ENCODE peak calls at places on chromosomes 11 and 22, in seven cellular contexts. O is sigmoid colon, E is stomach, P is transverse colon, D is esophagus squamous epithelium, M is ovary, Y is tibial nerve. U is an unnamed sample.

GRCh38 chr11:17827006-17827405 is 92.4 kb downstream of the KCNC1 start:
- DNase-seq in D (no peak), P (no peak), O (no peak), M (no peak), Y (no peak), E (no peak), U (no peak)

GRCh38 chr11:124884340-124884739 is 13.3 kb downstream of the ROBO4 start:
- DNase-seq in M (no peak), Y (no peak), O (peak; percentile 22), D (no peak), E (no peak), P (no peak), U (no peak)

GRCh38 chr22:43481528-43482309 is 69.9 kb downstream of the MPPED1 start:
- DNase-seq in D (no peak), E (peak; percentile 37), P (no peak), O (no peak), M (no peak), Y (no peak), U (no peak)

GRCh38 chr11:7548659-7549283 is 35.0 kb downstream of the PPFIBP2 start:
- DNase-seq in D (no peak), P (peak; percentile 66), Y (no peak), E (peak; percentile 64), O (no peak), M (no peak), U (no peak)

GRCh38 chr22:31723699-31724098 is 26.2 kb downstream of the PRR14L start:
- DNase-seq in E (no peak), M (no peak), P (no peak), O (no peak), Y (no peak), D (no peak), U (no peak)

GRCh38 chr22:44019416-44019815 is 4.7 kb upstream of the PARVB start:
- DNase-seq in O (no peak), Y (no peak), P (no peak), E (no peak), M (no peak), D (no peak), U (no peak)

GRCh38 chr11:2750601-2751522 is 51.1 kb upstream of the KCNQ1OT1 start:
- DNase-seq in M (peak; percentile 62), O (peak; percentile 59), E (peak; percentile 40), Y (no peak), P (peak; percentile 4), D (no peak), U (peak; percentile 48)

GRCh38 chr22:46293591-46294260 is 2.9 kb upstream of the GTSE1 start:
- DNase-seq in M (no peak), P (peak; percentile 45), D (no peak), Y (peak; percentile 52), E (no peak), O (peak; percentile 82), U (no peak)

GRCh38 chr11:12746593-12747097 is 72.4 kb downstream of the TEAD1 start:
- DNase-seq in M (peak; percentile 95), E (no peak), Y (no peak), D (no peak), O (peak; percentile 77), P (no peak), U (no peak)

GRCh38 chr11:44618561-44619425 is 53.3 kb downstream of the CD82 start:
- DNase-seq in M (peak; percentile 31), Y (no peak), O (peak; percentile 64), D (no peak), P (peak; percentile 6), E (peak; percentile 20), U (peak; percentile 25)

GRCh38 chr11:128886401-128887119 is 4.6 kb upstream of the KCNJ5 start:
- DNase-seq in Y (no peak), P (peak; percentile 27), O (no peak), D (no peak), M (no peak), E (peak; percentile 71), U (no peak)

GRCh38 chr22:50400406-50400805 is 57.3 kb downstream of the PPP6R2 start:
- DNase-seq in E (no peak), Y (no peak), O (no peak), M (no peak), P (no peak), D (no peak), U (no peak)

GRCh38 chr11:7347611-7348431 is 96.1 kb downstream of the SYT9 start:
- DNase-seq in D (no peak), E (no peak), M (no peak), P (no peak), O (no peak), Y (no peak), U (no peak)

GRCh38 chr11:78620159-78620558 is 45.5 kb upstream of the NARS2 start:
- DNase-seq in E (no peak), D (no peak), Y (no peak), P (no peak), O (no peak), M (no peak), U (no peak)

GRCh38 chr11:68212421-68213134 is 518 bp downstream of the KMT5B start:
- DNase-seq in P (peak; percentile 80), O (peak; percentile 91), Y (peak; percentile 55), D (no peak), E (peak; percentile 70), M (peak; percentile 84), U (peak; percentile 59)

GRCh38 chr22:20807315-20807752 is 33.4 kb downstream of the SERPIND1 start:
- DNase-seq in D (no peak), O (no peak), M (no peak), Y (no peak), E (no peak), P (no peak), U (no peak)

GRCh38 chr11:120667934-120668333 is 156.4 kb downstream of the GRIK4 start:
- DNase-seq in M (no peak), O (no peak), Y (no peak), E (no peak), P (no peak), D (no peak), U (no peak)

GRCh38 chr22:39699631-39700348 is 129.2 kb downstream of the CACNA1I start:
- DNase-seq in O (no peak), D (no peak), P (no peak), E (peak; percentile 27), M (no peak), Y (no peak), U (no peak)
- H3K9me3 ChIP-seq in O (no peaks in the 10 kb centered on the region), D (no peaks in the 10 kb centered on the region), P (no peaks in the 10 kb centered on the region), E (no peaks in the 10 kb centered on the region), M (no peaks in the 10 kb centered on the region), Y (no peaks in the 10 kb centered on the region), U (no peaks in the 10 kb centered on the region)

DNA sequence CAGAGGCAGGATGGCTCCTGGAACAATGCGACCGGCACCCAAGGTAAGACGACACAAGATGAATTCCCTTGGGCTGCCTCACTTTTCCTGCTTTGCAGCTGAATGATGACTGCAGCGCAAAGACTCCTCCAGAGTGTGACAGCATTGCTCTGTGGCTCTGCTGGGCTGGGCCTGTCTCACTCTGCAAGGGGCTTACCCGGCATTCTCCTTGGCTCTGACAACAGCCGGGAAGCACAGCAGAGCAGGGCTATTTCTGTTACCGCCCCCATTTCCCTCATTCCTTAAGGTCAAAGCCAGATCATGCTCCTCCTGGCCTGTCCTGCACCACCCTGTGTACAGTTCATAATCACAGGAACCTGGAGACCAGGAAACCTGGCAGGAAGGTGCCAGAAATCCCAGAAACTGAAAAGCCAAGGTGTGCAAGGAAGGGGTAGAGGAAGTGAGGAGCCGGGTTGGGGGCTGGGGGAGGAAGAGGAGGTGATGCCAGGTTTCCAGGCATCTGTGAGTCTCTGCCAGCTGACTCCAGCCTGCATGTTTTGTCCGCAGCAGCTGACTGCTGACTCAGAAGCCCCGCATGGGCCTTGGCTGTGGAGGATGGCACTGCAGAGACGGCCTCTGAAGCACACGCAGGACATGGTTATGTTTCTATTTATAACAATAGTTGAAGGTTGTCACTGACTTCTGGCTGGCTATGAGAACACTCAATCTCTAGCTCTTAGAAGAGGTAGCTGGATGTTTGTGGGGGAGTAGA is 113.6 kb downstream of the MICAL3 start:
- DNase-seq in D (no peak), O (peak; percentile 94), M (peak; percentile 77), P (peak; percentile 40), E (no peak), Y (peak; percentile 28), U (no peak)
- TF ChIP-seq POLR2A in D (no peak), O (no peak), M (no peak), P (no peak), E (no peak), Y (no peak), U (no peak)

GRCh38 chr11:43582837-43583462 is 97.6 kb upstream of the HSD17B12 start:
- DNase-seq in Y (no peak), E (no peak), M (no peak), O (no peak), D (no peak), P (no peak), U (no peak)

GRCh38 chr11:43581370-43582023 is 99.0 kb upstream of the HSD17B12 start:
- DNase-seq in D (no peak), M (no peak), P (no peak), O (no peak), E (no peak), Y (no peak), U (no peak)

GRCh38 chr11:43582024-43582836 is 98.3 kb upstream of the HSD17B12 start:
- DNase-seq in O (no peak), E (no peak), M (no peak), D (no peak), P (no peak), Y (no peak), U (no peak)

GRCh38 chr11:43585877-43586608 is 94.5 kb upstream of the HSD17B12 start:
- DNase-seq in D (no peak), O (no peak), M (no peak), E (no peak), Y (no peak), P (no peak), U (no peak)

GRCh38 chr11:43583548-43583947 is 97.0 kb upstream of the HSD17B12 start:
- DNase-seq in D (no peak), M (no peak), E (no peak), O (no peak), P (no peak), Y (no peak), U (no peak)
- H3K27me3 ChIP-seq in D (peaks cover 43% of the 10 kb centered on the region), M (no peaks in the 10 kb centered on the region), E (peaks cover 17% of the 10 kb centered on the region), O (peaks cover 63% of the 10 kb centered on the region), P (peaks cover 88% of the 10 kb centered on the region), Y (peaks cover 2% of the 10 kb centered on the region), U (peaks cover 3% of the 10 kb centered on the region)

GRCh38 chr22:49081926-49082325 is 745.7 kb downstream of the BRD1 start:
- DNase-seq in E (no peak), P (no peak), M (no peak), Y (no peak), O (peak; percentile 10), D (no peak), U (no peak)

GRCh38 chr22:49081261-49081666 is 746.4 kb downstream of the BRD1 start:
- DNase-seq in M (no peak), D (no peak), Y (no peak), E (no peak), O (peak; percentile 60), P (no peak), U (no peak)

GRCh38 chr22:49086181-49086580 is 741.5 kb downstream of the BRD1 start:
- DNase-seq in M (peak; percentile 3), O (no peak), E (no peak), Y (no peak), D (no peak), P (no peak), U (no peak)

GRCh38 chr22:49084203-49084602 is 743.5 kb downstream of the BRD1 start:
- DNase-seq in P (no peak), M (no peak), D (no peak), Y (no peak), E (no peak), O (peak; percentile 47), U (no peak)

DNA sequence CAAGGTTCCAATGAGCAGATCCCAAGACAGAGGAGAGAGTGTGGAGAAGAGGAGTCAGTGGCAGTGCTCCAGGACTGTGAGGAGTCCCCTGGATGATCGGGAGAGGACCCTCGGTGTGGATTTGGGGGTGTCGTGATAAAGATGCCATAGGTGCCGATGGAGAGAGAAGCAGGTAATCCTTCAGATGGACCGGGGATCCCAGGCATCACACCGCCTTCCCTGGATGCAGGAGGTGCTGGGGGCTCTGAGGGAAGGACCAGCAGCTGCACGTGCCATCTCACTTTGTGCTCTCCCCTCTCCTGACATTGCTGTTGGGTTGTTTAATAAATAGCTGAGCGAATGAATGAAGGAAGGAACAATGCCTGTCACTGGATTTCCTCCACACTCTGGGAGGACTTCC is 744.1 kb downstream of the BRD1 start:
- DNase-seq in E (no peak), P (no peak), M (no peak), O (peak; percentile 19), Y (no peak), D (no peak), U (peak; percentile 22)
- H3K9me3 ChIP-seq in E (no peaks in the 10 kb centered on the region), P (no peaks in the 10 kb centered on the region), M (no peaks in the 10 kb centered on the region), O (no peaks in the 10 kb centered on the region), Y (no peaks in the 10 kb centered on the region), D (no peaks in the 10 kb centered on the region), U (no peaks in the 10 kb centered on the region)

U was measured in breast epithelium.